ENCODE peak calls at places on chromosomes 6 and 20, in seven cellular contexts. H, A, T, Q, R, Z and G are unnamed samples.

GRCh38 chr6:44011350-44011925 is 115.8 kb downstream of the MRPL14 start:
- DNase-seq in H (no peak), A (no peak), T (no peak), Q (peak; percentile 2), R (no peak), Z (no peak), G (no peak)

GRCh38 chr6:45724511-45724910 is 291.1 kb downstream of the CLIC5 start:
- DNase-seq in H (no peak), A (no peak), T (peak; percentile 69), Q (no peak), R (no peak), Z (no peak), G (no peak)

GRCh38 chr6:163427498-163428254 is 13.2 kb downstream of the QKI start:
- DNase-seq in H (no peak), A (no peak), T (peak; percentile 62), Q (no peak), R (no peak), Z (no peak), G (no peak)

GRCh38 chr6:93677297-93677965 is 258.1 kb upstream of the EPHA7 start:
- DNase-seq in H (no peak), A (no peak), T (no peak), Q (no peak), R (no peak), Z (no peak), G (no peak)

GRCh38 chr6:64000873-64001497 is 365.4 kb downstream of the PHF3 start:
- DNase-seq in H (no peak), A (no peak), T (no peak), Q (no peak), R (no peak), Z (no peak), G (no peak)

GRCh38 chr6:144681334-144681733 is 396.2 kb downstream of the UTRN start:
- DNase-seq in H (no peak), A (no peak), T (no peak), Q (no peak), R (no peak), Z (no peak), G (no peak)

GRCh38 chr6:137430954-137431353 is 63.2 kb downstream of the OLIG3 start:
- DNase-seq in H (no peak), A (no peak), T (no peak), Q (no peak), R (no peak), Z (no peak), G (no peak)

GRCh38 chr20:4814696-4815252 is 93.1 kb downstream of the PRND start:
- DNase-seq in H (peak; percentile 45), A (no peak), T (no peak), Q (peak; percentile 47), R (peak; percentile 51), Z (no peak), G (no peak)

GRCh38 chr6:157323924-157324276 is 581 bp upstream of the TMEM242 start:
- DNase-seq in H (peak; percentile 86), A (peak; percentile 73), T (no peak), Q (peak; percentile 77), R (no peak), Z (peak; percentile 55), G (peak; percentile 50)

GRCh38 chr6:29964904-29965872 is 22.9 kb downstream of the HLA-A start:
- DNase-seq in H (peak; percentile 71), A (peak; percentile 68), T (peak; percentile 56), Q (peak; percentile 85), R (peak; percentile 63), Z (no peak), G (peak; percentile 61)

GRCh38 chr6:110415297-110415916 is at the start of gene DDO:
- DNase-seq in H (peak; percentile 86), A (no peak), T (no peak), Q (peak; percentile 77), R (no peak), Z (peak; percentile 49), G (no peak)

GRCh38 chr6:158057213-158057987 is 75.7 kb downstream of the SYNJ2 start:
- DNase-seq in H (no peak), A (no peak), T (peak; percentile 77), Q (peak; percentile 38), R (no peak), Z (no peak), G (no peak)

GRCh38 chr6:2971420-2972218 is at the start of gene SERPINB6:
- DNase-seq in H (peak; percentile 84), A (peak; percentile 42), T (no peak), Q (peak; percentile 88), R (no peak), Z (peak; percentile 58), G (peak; percentile 80)

GRCh38 chr20:54197621-54198604 is 10.0 kb upstream of the PFDN4 start:
- DNase-seq in H (no peak), A (no peak), T (peak; percentile 23), Q (no peak), R (no peak), Z (no peak), G (no peak)

GRCh38 chr6:57255451-57256181 is 33.5 kb upstream of the RAB23 start:
- DNase-seq in H (no peak), A (no peak), T (no peak), Q (no peak), R (no peak), Z (no peak), G (no peak)

GRCh38 chr6:145735356-145736165 is at the start of gene EPM2A:
- DNase-seq in H (peak; percentile 89), A (peak; percentile 80), T (no peak), Q (peak; percentile 84), R (peak; percentile 28), Z (peak; percentile 52), G (peak; percentile 52)

GRCh38 chr20:39111359-39112195 is 149.4 kb downstream of the DHX35 start:
- DNase-seq in H (no peak), A (no peak), T (no peak), Q (no peak), R (no peak), Z (no peak), G (no peak)

GRCh38 chr6:48826884-48827701 is 636.0 kb downstream of the MMUT start:
- DNase-seq in H (no peak), A (no peak), T (peak; percentile 79), Q (peak; percentile 32), R (no peak), Z (no peak), G (no peak)

GRCh38 chr6:151763303-151763702 is 44.2 kb upstream of the ESR1 start:
- DNase-seq in H (no peak), A (no peak), T (no peak), Q (no peak), R (no peak), Z (no peak), G (no peak)

GRCh38 chr6:15399651-15400470 is 154.0 kb downstream of the JARID2 start:
- DNase-seq in H (peak; percentile 68), A (peak; percentile 21), T (no peak), Q (peak; percentile 75), R (no peak), Z (peak; percentile 67), G (peak; percentile 46)

GRCh38 chr6:67882436-67883311 is 752.4 kb upstream of the ADGRB3 start:
- DNase-seq in H (no peak), A (no peak), T (no peak), Q (no peak), R (no peak), Z (no peak), G (no peak)

DNA sequence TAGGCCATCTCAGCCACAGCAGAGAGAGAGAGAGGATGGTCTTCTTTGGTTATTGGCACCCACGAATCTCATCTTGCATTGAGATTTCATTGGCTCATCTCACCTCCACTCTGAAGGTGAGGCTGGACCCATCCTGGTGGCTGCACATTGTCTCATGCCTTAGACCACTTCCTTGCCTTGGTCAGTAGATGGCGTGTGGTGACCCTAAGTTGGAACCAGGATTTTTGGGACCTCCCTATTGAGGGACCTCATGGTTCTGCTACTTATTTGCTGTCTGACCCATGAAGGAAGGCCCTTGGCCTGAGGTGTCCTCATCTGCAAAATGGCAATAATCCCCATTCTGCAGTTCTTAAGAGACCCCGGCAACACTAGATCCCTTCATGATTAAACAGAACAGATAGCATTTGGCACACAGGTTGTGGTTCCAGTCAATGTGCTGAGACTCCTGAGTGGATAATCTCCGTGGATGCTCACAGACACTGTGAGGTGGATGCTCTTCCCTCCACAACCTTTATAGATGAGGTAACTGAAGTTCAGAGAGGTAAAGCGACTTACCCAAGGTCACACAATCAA is 21.5 kb upstream of the AAR2 start:
- DNase-seq in H (no peak), A (no peak), T (no peak), Q (no peak), R (no peak), Z (no peak), G (no peak)
- TF ChIP-seq CTCF in H (no peak), A (peak; percentile 42), T (peak; percentile 71), Q (no peak), R (no peak), Z (peak; percentile 37), G (peak; percentile 22)

GRCh38 chr20:21529863-21530262 is 16.0 kb upstream of the NKX2-2 start:
- DNase-seq in H (no peak), A (no peak), T (no peak), Q (no peak), R (no peak), Z (no peak), G (no peak)
- TF ChIP-seq CTCF in H (no peak), A (peak; percentile 63), T (no peak), Q (no peak), R (no peak), Z (peak; percentile 42), G (no peak)

GRCh38 chr6:114301596-114302219 is 41.1 kb downstream of the HS3ST5 start:
- DNase-seq in H (no peak), A (no peak), T (no peak), Q (no peak), R (no peak), Z (no peak), G (no peak)

GRCh38 chr6:114310053-114310452 is 32.8 kb downstream of the HS3ST5 start:
- DNase-seq in H (no peak), A (no peak), T (no peak), Q (no peak), R (no peak), Z (no peak), G (no peak)

DNA sequence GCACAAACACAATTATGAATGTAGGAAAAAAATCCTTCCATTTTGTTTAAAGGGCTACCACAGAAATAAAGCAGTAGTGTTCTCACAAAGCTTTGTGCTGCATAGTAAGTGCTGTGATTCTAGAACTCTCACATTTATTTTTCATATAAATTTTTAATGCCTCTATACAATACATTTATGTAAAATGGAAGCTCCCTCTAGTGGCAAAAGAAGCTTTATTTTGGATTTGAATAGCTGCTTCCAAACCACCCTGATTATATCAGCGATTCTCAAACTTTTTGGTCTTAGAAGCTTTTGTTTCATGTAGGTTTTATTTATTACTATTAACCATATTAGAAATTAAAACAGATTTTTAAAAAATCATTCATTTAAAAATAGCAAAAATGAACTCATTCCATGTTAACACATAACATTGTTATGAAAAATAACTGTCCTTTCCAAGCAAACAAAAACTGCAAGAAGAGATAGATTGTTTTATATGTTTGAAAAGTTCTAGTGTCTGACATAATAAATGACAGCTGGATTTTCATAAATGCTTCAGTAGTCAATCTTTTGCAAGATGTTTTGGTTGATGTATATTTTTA is 38.4 kb downstream of the HS3ST5 start:
- DNase-seq in H (no peak), A (no peak), T (no peak), Q (no peak), R (no peak), Z (no peak), G (no peak)
- TF ChIP-seq CTCF in H (no peak), A (peak; percentile 72), T (peak; percentile 20), Q (peak; percentile 21), R (no peak), Z (peak; percentile 57), G (no peak)

DNA sequence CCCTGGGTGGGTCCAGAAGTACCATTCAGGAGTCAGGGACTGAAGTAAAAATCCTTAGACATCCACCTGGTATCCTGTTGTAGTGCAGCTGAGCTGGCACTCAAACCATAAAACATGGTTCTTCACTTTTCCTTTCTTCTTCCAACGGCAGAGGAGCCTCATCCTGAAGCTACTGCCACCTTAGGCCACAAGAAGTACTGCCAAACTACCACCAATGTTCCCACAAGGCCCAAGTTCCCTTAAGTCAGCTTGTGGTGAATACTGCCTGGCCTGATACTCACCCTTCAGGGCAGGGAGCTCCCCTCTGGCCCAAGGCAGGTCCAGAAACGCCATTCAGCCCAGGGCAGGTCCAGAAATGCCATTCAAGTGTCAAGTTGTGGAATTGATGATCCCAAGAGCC is 1053.4 kb upstream of the CITED2 start:
- DNase-seq in H (no peak), A (no peak), T (no peak), Q (no peak), R (no peak), Z (no peak), G (no peak)
- TF ChIP-seq CTCF in H (no peak), A (no peak), T (no peak), Q (no peak), R (no peak), Z (no peak), G (no peak)